ENCODE peak calls at places on chromosomes 5 and 9, in four cellular contexts. F is breast epithelium, G is mucosa of descending colon, M is left ventricle myocardium inferior. S is an unnamed sample. For H3K4me1, the result is how much of the 10 kb centered on the place peaks cover.

GRCh38 chr9:35745569-35745968 is 3.5 kb downstream of the GBA2 start:
- DNase-seq in F (no peak), G (no peak), M (no peak), S (no peak)

GRCh38 chr9:105690742-105691141 is 3.6 kb upstream of the TMEM38B start:
- DNase-seq in M (no peak), F (no peak), G (no peak), S (no peak)

GRCh38 chr5:107219993-107220392 is 450.7 kb downstream of the EFNA5 start:
- DNase-seq in G (no peak), M (no peak), F (no peak), S (no peak)

GRCh38 chr5:151048526-151048925 is 28.1 kb downstream of the GPX3 start:
- DNase-seq in G (peak), M (no peak), F (no peak), S (no peak)

GRCh38 chr5:158050401-158050800 is 191.5 kb upstream of the CLINT1 start:
- DNase-seq in G (no peak), M (no peak), F (no peak), S (no peak)

GRCh38 chr5:128774605-128775004 is 190.7 kb upstream of the SLC27A6 start:
- DNase-seq in M (no peak), F (no peak), G (no peak), S (no peak)

GRCh38 chr9:121508415-121508814 is 8.8 kb upstream of the GGTA1 start:
- DNase-seq in M (no peak), G (no peak), F (peak), S (no peak)

GRCh38 chr5:6540111-6540830 is 91.6 kb downstream of the UBE2QL1 start:
- DNase-seq in M (no peak), G (no peak), F (no peak), S (no peak)

GRCh38 chr9:109972026-109973005 is 192.3 kb downstream of the PALM2AKAP2 start:
- DNase-seq in M (no peak), G (no peak), F (no peak), S (no peak)

GRCh38 chr5:176414704-176415103 is 1.6 kb downstream of the CLTB start:
- DNase-seq in F (no peak), M (no peak), G (no peak), S (no peak)
- H3K4me1 ChIP-seq in F (under half), M (half or more), G (under half), S (under half)

GRCh38 chr5:134527961-134528424 is 2.5 kb downstream of the JADE2 start:
- DNase-seq in M (no peak), F (no peak), G (no peak), S (no peak)
- H3K4me1 ChIP-seq in M (half or more), F (under half), G (under half), S (under half)

DNA sequence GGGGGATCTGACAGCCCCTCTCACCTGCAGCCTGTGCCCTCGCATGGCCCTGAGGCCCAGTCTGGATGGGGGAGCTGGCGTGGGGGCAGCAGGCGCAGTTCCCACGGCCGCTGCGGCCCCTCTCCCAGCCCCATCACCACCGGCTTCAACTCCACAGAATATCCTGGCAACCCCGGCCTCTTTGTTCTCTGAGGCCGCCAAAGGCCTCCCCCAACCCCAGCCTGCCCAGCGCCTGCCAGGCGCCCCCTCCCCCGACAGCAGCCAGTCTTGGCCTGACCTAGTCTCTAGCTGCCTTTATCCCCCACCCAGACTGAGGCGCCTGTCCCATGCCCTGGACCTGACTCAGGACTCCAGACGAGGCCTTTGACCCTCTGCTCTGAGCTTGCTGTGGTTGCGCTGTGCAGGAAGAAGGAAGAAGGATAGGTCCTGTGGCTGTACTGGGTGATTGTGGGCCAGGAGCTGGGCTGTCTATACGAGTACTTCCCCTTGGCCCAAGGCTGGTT is 38.8 kb downstream of the CXXC5 start:
- DNase-seq in F (no peak), M (no peak), G (no peak), S (no peak)
- H3K4me1 ChIP-seq in F (under half), M (half or more), G (under half), S (under half)

GRCh38 chr5:160420331-160420610 is 1.4 kb upstream of the PTTG1 start:
- DNase-seq in F (no peak), M (no peak), G (no peak), S (no peak)
- H3K4me1 ChIP-seq in F (under half), M (under half), G (under half), S (under half)

S was measured in foreskin keratinocyte.